ENCODE peak calls at places on chromosomes 1 and 21, in nine cellular contexts. F, C, H, U, Y, Z, E, I and O are unnamed samples.

GRCh38 chr1:179788259-179788658 is 45.2 kb downstream of the FAM163A start:
- DNase-seq in F (no peak), C (no peak), H (no peak), U (no peak), Y (no peak), Z (no peak), E (no peak), I (no peak), O (no peak)

GRCh38 chr1:46487818-46488218 is 1.8 kb upstream of the DMBX1 start:
- DNase-seq in F (no peak), C (no peak), H (peak), U (no peak), Y (no peak), Z (no peak), E (no peak), I (no peak), O (peak)

GRCh38 chr21:44853601-44854390 is 19.7 kb downstream of the PTTG1IP start:
- DNase-seq in F (no peak), C (no peak), H (no peak), U (no peak), Y (peak), Z (no peak), E (no peak), I (no peak), O (no peak)

GRCh38 chr21:36126621-36127110 is 8.2 kb upstream of the CBR3 start:
- DNase-seq in F (no peak), C (no peak), H (no peak), U (no peak), Y (no peak), Z (no peak), E (no peak), I (no peak), O (no peak)

GRCh38 chr1:30129421-30130055 is 593.8 kb downstream of the MATN1 start:
- DNase-seq in F (no peak), C (no peak), H (no peak), U (no peak), Y (no peak), Z (no peak), E (no peak), I (no peak), O (no peak)

GRCh38 chr1:208223136-208223535 is 21.0 kb downstream of the PLXNA2 start:
- DNase-seq in F (no peak), C (no peak), H (no peak), U (no peak), Y (no peak), Z (no peak), E (no peak), I (no peak), O (no peak)

GRCh38 chr1:44835738-44836675 is 7.0 kb downstream of the PTCH2 start:
- DNase-seq in F (peak), C (peak), H (peak), U (peak), Y (peak), Z (peak), E (peak), I (peak), O (peak)

GRCh38 chr1:116986531-116987255 is 14.9 kb upstream of the CD101 start:
- DNase-seq in F (no peak), C (no peak), H (no peak), U (no peak), Y (no peak), Z (no peak), E (no peak), I (no peak), O (peak)

GRCh38 chr1:227541796-227542152 is 21.6 kb upstream of the ZNF678 start:
- DNase-seq in F (no peak), C (no peak), H (no peak), U (peak), Y (no peak), Z (peak), E (no peak), I (no peak), O (no peak)

GRCh38 chr1:111648826-111649225 is 29.2 kb downstream of the RAP1A start:
- DNase-seq in F (no peak), C (no peak), H (no peak), U (peak), Y (no peak), Z (no peak), E (no peak), I (no peak), O (no peak)

GRCh38 chr1:37485902-37486679 is 11.7 kb downstream of the ZC3H12A start:
- DNase-seq in F (no peak), C (no peak), H (no peak), U (no peak), Y (no peak), Z (no peak), E (no peak), I (no peak), O (no peak)

GRCh38 chr21:45293726-45294401 is 6.2 kb upstream of the POFUT2 start:
- DNase-seq in F (no peak), C (no peak), H (no peak), U (no peak), Y (no peak), Z (no peak), E (no peak), I (no peak), O (no peak)

GRCh38 chr21:37784591-37785318 is 131.5 kb downstream of the KCNJ6 start:
- DNase-seq in F (peak), C (no peak), H (no peak), U (no peak), Y (no peak), Z (no peak), E (no peak), I (no peak), O (no peak)

GRCh38 chr1:245261786-245262185 is 107.0 kb downstream of the KIF26B start:
- DNase-seq in F (no peak), C (no peak), H (no peak), U (no peak), Y (no peak), Z (no peak), E (no peak), I (no peak), O (no peak)

GRCh38 chr1:172024516-172024915 is 183.2 kb downstream of the DNM3 start:
- DNase-seq in F (no peak), C (no peak), H (no peak), U (no peak), Y (no peak), Z (no peak), E (no peak), I (no peak), O (no peak)

GRCh38 chr1:226479432-226479831 is 69.1 kb upstream of the STUM start:
- DNase-seq in F (no peak), C (no peak), H (no peak), U (no peak), Y (no peak), Z (no peak), E (no peak), I (no peak), O (no peak)

GRCh38 chr1:77888429-77889239 is at the start of gene NEXN:
- DNase-seq in F (peak), C (no peak), H (peak), U (peak), Y (peak), Z (peak), E (no peak), I (peak), O (no peak)

GRCh38 chr1:155968670-155969069 is 9.7 kb downstream of the ARHGEF2 start:
- DNase-seq in F (no peak), C (no peak), H (no peak), U (peak), Y (peak), Z (no peak), E (no peak), I (peak), O (no peak)

GRCh38 chr21:27820342-27820741 is 853.5 kb upstream of the ADAMTS5 start:
- DNase-seq in F (no peak), C (no peak), H (no peak), U (no peak), Y (no peak), Z (no peak), E (no peak), I (no peak), O (no peak)

GRCh38 chr1:87399264-87399663 is 70.6 kb downstream of the LMO4 start:
- DNase-seq in F (no peak), C (no peak), H (no peak), U (no peak), Y (no peak), Z (no peak), E (no peak), I (no peak), O (no peak)

GRCh38 chr1:236155841-236156503 is 13.6 kb downstream of the GPR137B start:
- DNase-seq in F (no peak), C (no peak), H (no peak), U (no peak), Y (no peak), Z (no peak), E (no peak), I (no peak), O (no peak)

GRCh38 chr1:236155399-236155767 is 13.0 kb downstream of the GPR137B start:
- DNase-seq in F (no peak), C (no peak), H (no peak), U (no peak), Y (no peak), Z (no peak), E (no peak), I (no peak), O (no peak)

GRCh38 chr1:236154671-236155398 is 12.5 kb downstream of the GPR137B start:
- DNase-seq in F (no peak), C (no peak), H (no peak), U (no peak), Y (no peak), Z (no peak), E (no peak), I (no peak), O (no peak)

GRCh38 chr1:236158719-236159118 is 16.4 kb downstream of the GPR137B start:
- DNase-seq in F (no peak), C (no peak), H (no peak), U (no peak), Y (no peak), Z (no peak), E (peak), I (no peak), O (no peak)

GRCh38 chr1:236156512-236157208 is 14.3 kb downstream of the GPR137B start:
- DNase-seq in F (no peak), C (peak), H (no peak), U (no peak), Y (no peak), Z (no peak), E (peak), I (no peak), O (peak)
- H3K4me3 ChIP-seq in F (no peak), C (peak), H (no peak), U (no peak), Y (no peak), Z (no peak), E (peak), I (no peak), O (no peak)

GRCh38 chr1:248873993-248874671 is 15.2 kb upstream of the ZNF692 start:
- DNase-seq in F (peak), C (peak), H (peak), U (peak), Y (peak), Z (no peak), E (peak), I (no peak), O (peak)
- H3K4me3 ChIP-seq in F (peak), C (peak), H (peak), U (peak), Y (peak), Z (peak), E (peak), I (peak), O (peak)

GRCh38 chr1:173865468-173866164 is 2.2 kb downstream of the GAS5 start:
- DNase-seq in F (no peak), C (no peak), H (no peak), U (no peak), Y (no peak), Z (no peak), E (peak), I (no peak), O (no peak)
- H3K4me3 ChIP-seq in F (peak), C (peak), H (peak), U (peak), Y (peak), Z (peak), E (peak), I (peak), O (peak)

GRCh38 chr1:109667452-109668122 is at the start of gene GSTM2:
- DNase-seq in F (peak), C (no peak), H (no peak), U (peak), Y (peak), Z (peak), E (peak), I (peak), O (peak)
- H3K4me3 ChIP-seq in F (peak), C (peak), H (no peak), U (peak), Y (peak), Z (peak), E (no peak), I (peak), O (peak)

GRCh38 chr1:15210651-15211390 is 36.2 kb upstream of the FHAD1 start:
- DNase-seq in F (no peak), C (no peak), H (no peak), U (no peak), Y (peak), Z (no peak), E (no peak), I (no peak), O (no peak)
- H3K4me3 ChIP-seq in F (no peak), C (no peak), H (no peak), U (no peak), Y (no peak), Z (no peak), E (no peak), I (no peak), O (no peak)

DNA sequence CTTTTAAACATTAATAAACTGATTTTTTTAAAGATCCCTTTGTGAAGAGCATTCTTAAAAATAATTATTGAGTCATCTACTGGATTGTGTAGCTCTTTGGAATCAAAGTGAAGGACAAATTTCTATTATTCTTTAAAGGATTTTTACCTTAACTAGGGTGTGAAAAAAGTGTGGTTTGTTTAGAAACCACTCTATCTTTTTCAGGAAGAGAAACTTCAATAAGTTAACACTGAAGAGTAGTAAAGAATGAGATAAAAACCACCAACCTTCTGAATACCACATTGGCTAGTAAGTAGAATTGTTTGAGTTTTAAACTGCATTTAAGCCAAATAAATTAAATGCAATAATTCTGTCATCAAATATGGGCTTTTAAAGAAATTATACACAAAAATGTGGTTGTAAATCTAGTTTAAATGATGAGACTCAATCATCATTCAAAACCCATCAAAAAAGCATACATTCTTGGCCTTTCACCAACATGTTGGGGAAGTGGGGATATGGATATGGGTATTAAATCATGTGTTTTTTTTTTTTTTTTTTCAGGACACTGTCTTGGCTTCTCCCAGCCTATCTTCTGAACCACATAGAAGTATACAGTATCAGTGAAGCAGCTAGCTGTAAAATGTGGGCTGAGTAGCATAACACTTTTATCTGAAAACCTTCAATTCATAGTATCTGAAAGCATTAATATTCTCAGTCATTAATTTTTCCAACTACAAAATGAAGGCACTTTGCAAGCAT is 4.8 kb downstream of the S1PR1 start:
- DNase-seq in F (no peak), C (no peak), H (no peak), U (no peak), Y (no peak), Z (no peak), E (no peak), I (no peak), O (no peak)
- H3K4me3 ChIP-seq in F (no peak), C (no peak), H (no peak), U (peak), Y (peak), Z (no peak), E (no peak), I (no peak), O (no peak)

DNA sequence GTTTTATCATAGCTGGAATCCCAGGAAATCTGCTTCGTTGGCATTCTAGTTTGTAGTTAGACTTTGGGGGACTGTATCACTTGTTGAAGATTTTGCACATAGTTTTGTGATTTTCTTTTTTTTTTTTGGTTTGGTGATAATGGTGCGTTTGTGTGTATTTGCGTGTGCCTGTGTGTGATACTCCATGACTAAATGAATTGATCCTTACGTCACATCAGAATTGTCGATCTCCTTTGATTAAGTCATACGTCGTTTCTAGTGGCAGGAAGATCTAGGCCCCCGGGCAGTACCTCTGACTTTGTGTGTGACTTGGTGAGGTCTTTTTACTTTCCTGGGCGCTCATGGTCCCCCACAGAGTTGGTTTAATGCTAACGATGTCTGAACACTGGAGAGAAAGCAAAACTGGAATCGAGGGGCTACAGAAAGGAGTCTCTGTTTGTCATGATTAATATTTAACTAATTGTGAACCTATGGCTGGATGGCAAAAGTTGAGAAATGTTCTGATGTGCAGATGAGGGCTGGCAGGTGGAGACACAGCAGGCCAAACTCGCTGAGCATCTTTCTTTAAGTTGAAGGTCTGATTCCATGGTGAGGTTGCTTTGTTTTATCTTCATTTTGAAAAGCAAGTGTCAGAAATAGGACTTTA is 2.4 kb downstream of the RASSF5 start:
- DNase-seq in F (no peak), C (no peak), H (no peak), U (no peak), Y (no peak), Z (no peak), E (no peak), I (no peak), O (no peak)
- H3K4me3 ChIP-seq in F (peak), C (no peak), H (no peak), U (no peak), Y (no peak), Z (no peak), E (no peak), I (no peak), O (no peak)